ENCODE peak calls at places on chromosomes 4 and X, in four cellular contexts. N is CD8-positive, alpha-beta T cell; C is psoas muscle; V is fibroblast of lung. X is an unnamed sample.

GRCh38 chr4:138952405-138952804 is 63.2 kb upstream of the NOCT start:
- DNase-seq in C (no peak), N (no peak), V (peak; percentile 50), X (no peak)

GRCh38 chrX:22952011-22952410 is 47.7 kb upstream of the DDX53 start:
- DNase-seq in V (peak; percentile 56), N (no peak), C (no peak), X (no peak)

GRCh38 chrX:14489437-14489836 is 39.9 kb upstream of the GLRA2 start:
- DNase-seq in V (no peak), C (no peak), N (no peak), X (no peak)

GRCh38 chr4:185566972-185567749 is 31.9 kb upstream of the PDLIM3 start:
- DNase-seq in C (no peak), N (no peak), V (peak; percentile 87), X (no peak)

GRCh38 chr4:155529197-155529596 is 137.5 kb upstream of the GUCY1A1 start:
- DNase-seq in V (peak; percentile 11), C (no peak), N (no peak), X (no peak)

GRCh38 chr4:14529653-14530052 is 472.6 kb upstream of the CPEB2 start:
- DNase-seq in C (no peak), V (peak; percentile 5), N (no peak), X (no peak)

GRCh38 chr4:15779336-15779735 is 1.2 kb downstream of the CD38 start:
- DNase-seq in C (peak; percentile 43), V (peak; percentile 59), N (no peak), X (no peak)

GRCh38 chr4:36178489-36178888 is 65.8 kb downstream of the ARAP2 start:
- DNase-seq in V (no peak), C (no peak), N (no peak), X (no peak)

GRCh38 chrX:9316096-9316495 is 148.8 kb upstream of the TBL1X start:
- DNase-seq in C (no peak), V (no peak), N (no peak), X (no peak)
- H3K27ac ChIP-seq in C (no peak overlapping the region), V (no peak overlapping the region), N (no peak overlapping the region), X (no peak overlapping the region)

DNA sequence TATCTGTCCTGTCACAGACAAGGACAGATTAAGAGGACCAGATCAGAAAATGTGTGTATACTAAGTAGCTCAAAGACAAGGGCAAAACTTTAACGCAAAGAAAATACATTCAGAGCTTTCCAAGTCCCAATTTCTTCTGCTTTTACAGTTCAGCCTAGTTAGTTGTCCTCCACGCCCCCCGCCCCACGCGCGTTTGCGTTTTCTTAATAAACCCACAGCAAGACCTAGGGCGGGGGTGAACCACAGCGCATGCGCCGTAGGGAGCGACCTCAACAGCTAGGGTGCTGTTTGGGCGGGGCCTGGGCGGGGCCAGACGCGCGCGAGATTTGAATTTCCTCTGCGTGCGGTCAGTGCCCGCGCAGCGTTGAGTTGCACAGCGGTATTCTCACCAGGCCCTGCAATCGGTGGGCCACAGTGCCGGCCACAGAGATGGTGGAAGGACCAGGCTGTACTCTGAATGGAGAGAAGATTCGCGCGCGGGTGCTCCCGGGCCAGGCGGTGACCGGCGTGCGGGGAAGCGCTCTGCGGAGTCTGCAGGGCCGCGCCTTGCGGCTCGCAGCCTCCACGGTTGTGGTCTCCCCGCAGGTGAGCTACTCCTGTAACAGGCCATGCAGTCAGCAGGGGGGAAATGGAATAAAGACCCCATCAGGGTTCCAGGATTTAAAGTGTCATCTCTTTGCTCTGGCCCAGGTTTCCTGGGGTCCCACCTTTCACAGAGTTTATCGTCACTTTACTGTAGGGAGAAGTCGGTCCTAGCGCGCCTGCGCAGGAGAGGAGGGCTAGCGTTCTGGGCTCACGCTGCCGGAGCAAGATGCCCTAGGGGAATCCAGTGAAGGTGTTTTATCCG is at the start of gene NEIL3:
- DNase-seq in V (peak; percentile 75), N (peak; percentile 97), C (peak; percentile 88), X (peak; percentile 43)
- H3K27ac ChIP-seq in V (peak within 1 kb of the TSS; percentile 51), N (peak within 1 kb of the TSS; percentile 6), C (no peak within 1 kb of the TSS), X (no peak within 1 kb of the TSS)

GRCh38 chrX:118496763-118497079 is 1.1 kb downstream of the DOCK11 start:
- DNase-seq in V (no peak), C (no peak), N (no peak), X (no peak)

GRCh38 chrX:118498351-118498750 is 2.7 kb downstream of the DOCK11 start:
- DNase-seq in N (no peak), V (no peak), C (no peak), X (no peak)

GRCh38 chrX:118497180-118497814 is 1.7 kb downstream of the DOCK11 start:
- DNase-seq in C (no peak), N (peak; percentile 33), V (no peak), X (no peak)

GRCh38 chrX:118495061-118495921 is at the start of gene DOCK11:
- DNase-seq in V (peak; percentile 87), C (peak; percentile 80), N (peak; percentile 76), X (peak; percentile 71)

DNA sequence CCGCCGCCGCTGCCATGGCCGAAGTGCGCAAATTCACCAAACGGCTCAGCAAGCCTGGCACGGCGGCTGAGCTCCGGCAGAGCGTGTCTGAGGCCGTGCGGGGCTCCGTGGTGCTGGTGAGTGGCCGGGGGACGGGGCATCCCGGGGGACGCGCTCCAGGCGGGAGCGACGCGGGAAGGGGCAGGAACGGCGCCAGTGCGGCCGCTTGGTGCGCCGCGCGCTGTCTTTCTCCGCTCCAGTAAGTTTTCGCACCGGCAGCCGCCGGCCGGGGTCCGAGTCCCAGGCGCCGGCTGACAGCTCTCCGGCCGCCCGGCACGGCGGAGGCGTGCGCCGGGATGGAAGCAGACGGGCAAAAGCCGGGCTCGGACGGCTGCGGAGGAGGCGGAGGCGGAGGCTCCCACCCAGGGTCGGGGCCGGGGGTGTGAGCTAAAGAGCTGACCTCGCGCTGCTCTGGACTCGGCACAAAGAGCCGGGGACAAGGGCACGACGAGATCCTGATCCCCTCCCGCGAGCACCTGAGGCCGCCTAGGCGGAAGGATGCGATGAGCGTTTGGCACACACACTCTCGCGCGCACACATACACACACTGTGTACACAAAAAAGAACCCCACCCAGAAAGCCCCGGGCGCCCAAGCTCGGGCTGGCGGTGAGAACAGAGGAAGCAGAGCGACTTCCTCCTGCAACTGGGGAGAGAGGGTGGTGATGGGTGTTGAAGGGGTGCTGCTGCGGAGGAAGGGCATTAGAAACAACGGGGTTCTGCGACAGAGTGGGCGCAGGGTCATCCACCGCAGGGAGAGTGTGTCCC is 545 bp downstream of the DOCK11 start:
- DNase-seq in C (peak; percentile 49), N (peak; percentile 78), V (peak; percentile 11), X (peak; percentile 10)
- H3K27ac ChIP-seq in C (peak overlapping the region; percentile 16), N (peak overlapping the region; percentile 82), V (peak overlapping the region; percentile 51), X (peak overlapping the region; percentile 66)

GRCh38 chr4:52372747-52373146 is 286.4 kb downstream of the USP46 start:
- DNase-seq in N (no peak), C (no peak), V (no peak), X (no peak)

GRCh38 chr4:52376107-52376704 is 282.9 kb downstream of the USP46 start:
- DNase-seq in V (peak; percentile 39), C (no peak), N (no peak), X (no peak)

GRCh38 chr4:52372269-52372668 is 286.8 kb downstream of the USP46 start:
- DNase-seq in V (no peak), N (no peak), C (no peak), X (no peak)

GRCh38 chr4:52373650-52374049 is 285.5 kb downstream of the USP46 start:
- DNase-seq in V (no peak), N (no peak), C (no peak), X (no peak)

GRCh38 chr4:52374847-52375246 is 284.3 kb downstream of the USP46 start:
- DNase-seq in V (no peak), C (no peak), N (no peak), X (no peak)
- H3K27ac ChIP-seq in V (no peak overlapping the region), C (no peak overlapping the region), N (no peak overlapping the region), X (no peak overlapping the region)